ENCODE peak calls at places on chromosomes 16 and 17, in four cellular contexts. One of them, this sample, is unnamed.
A peak's percentile ranks its signal among the peaks of the same experiment; 100 is the strongest.

GRCh38 chr17:55722742-55723487 is at the start of gene TMEM100:
- DNase-seq in right lobe of liver: no peak
- DNase-seq in mesothelial cell of epicardium: no peak
- DNase-seq in astrocyte of the spinal cord: peak; percentile 84
- DNase-seq in this sample: no peak

GRCh38 chr17:31397256-31397939 is 5.9 kb downstream of the RAB11FIP4 start:
- DNase-seq in astrocyte of the spinal cord: no peak
- DNase-seq in mesothelial cell of epicardium: peak; percentile 32
- DNase-seq in right lobe of liver: peak; percentile 26
- DNase-seq in this sample: no peak

GRCh38 chr17:6936370-6937028 is 59.4 kb upstream of the ALOX12 start:
- DNase-seq in mesothelial cell of epicardium: no peak
- DNase-seq in astrocyte of the spinal cord: peak; percentile 1
- DNase-seq in right lobe of liver: no peak
- DNase-seq in this sample: no peak

GRCh38 chr17:73595068-73595865 is 49.0 kb downstream of the SDK2 start:
- DNase-seq in mesothelial cell of epicardium: peak; percentile 67
- DNase-seq in astrocyte of the spinal cord: no peak
- DNase-seq in right lobe of liver: no peak
- DNase-seq in this sample: peak; percentile 35

GRCh38 chr16:81901483-81901882 is 109.8 kb downstream of the SDR42E1 start:
- DNase-seq in right lobe of liver: no peak
- DNase-seq in mesothelial cell of epicardium: no peak
- DNase-seq in astrocyte of the spinal cord: peak; percentile 46
- DNase-seq in this sample: no peak

GRCh38 chr16:55832425-55832787 is 490 bp downstream of the CES1 start:
- DNase-seq in right lobe of liver: peak; percentile 49
- DNase-seq in astrocyte of the spinal cord: no peak
- DNase-seq in mesothelial cell of epicardium: peak; percentile 14
- DNase-seq in this sample: no peak

GRCh38 chr17:71633391-71633849 is 487.4 kb upstream of the SOX9 start:
- DNase-seq in mesothelial cell of epicardium: no peak
- DNase-seq in astrocyte of the spinal cord: peak; percentile 87
- DNase-seq in right lobe of liver: no peak
- DNase-seq in this sample: no peak

GRCh38 chr17:42107597-42108576 is 4.6 kb downstream of the DHX58 start:
- DNase-seq in right lobe of liver: peak; percentile 62
- DNase-seq in mesothelial cell of epicardium: peak; percentile 89
- DNase-seq in astrocyte of the spinal cord: peak; percentile 62
- DNase-seq in this sample: peak; percentile 94

GRCh38 chr17:78589885-78590284 is 12.7 kb upstream of the DNAH17 start:
- DNase-seq in astrocyte of the spinal cord: no peak
- DNase-seq in mesothelial cell of epicardium: no peak
- DNase-seq in right lobe of liver: no peak
- DNase-seq in this sample: no peak
- TF ChIP-seq CTCF in astrocyte of the spinal cord: no peak
- TF ChIP-seq CTCF in mesothelial cell of epicardium: no peak
- TF ChIP-seq CTCF in right lobe of liver: no peak
- TF ChIP-seq CTCF in this sample: no peak

GRCh38 chr17:13297198-13297597 is 279.4 kb upstream of the ELAC2 start:
- DNase-seq in astrocyte of the spinal cord: no peak
- DNase-seq in right lobe of liver: no peak
- DNase-seq in mesothelial cell of epicardium: no peak
- DNase-seq in this sample: no peak
- TF ChIP-seq CTCF in astrocyte of the spinal cord: no peak
- TF ChIP-seq CTCF in right lobe of liver: no peak
- TF ChIP-seq CTCF in mesothelial cell of epicardium: no peak
- TF ChIP-seq CTCF in this sample: no peak

DNA sequence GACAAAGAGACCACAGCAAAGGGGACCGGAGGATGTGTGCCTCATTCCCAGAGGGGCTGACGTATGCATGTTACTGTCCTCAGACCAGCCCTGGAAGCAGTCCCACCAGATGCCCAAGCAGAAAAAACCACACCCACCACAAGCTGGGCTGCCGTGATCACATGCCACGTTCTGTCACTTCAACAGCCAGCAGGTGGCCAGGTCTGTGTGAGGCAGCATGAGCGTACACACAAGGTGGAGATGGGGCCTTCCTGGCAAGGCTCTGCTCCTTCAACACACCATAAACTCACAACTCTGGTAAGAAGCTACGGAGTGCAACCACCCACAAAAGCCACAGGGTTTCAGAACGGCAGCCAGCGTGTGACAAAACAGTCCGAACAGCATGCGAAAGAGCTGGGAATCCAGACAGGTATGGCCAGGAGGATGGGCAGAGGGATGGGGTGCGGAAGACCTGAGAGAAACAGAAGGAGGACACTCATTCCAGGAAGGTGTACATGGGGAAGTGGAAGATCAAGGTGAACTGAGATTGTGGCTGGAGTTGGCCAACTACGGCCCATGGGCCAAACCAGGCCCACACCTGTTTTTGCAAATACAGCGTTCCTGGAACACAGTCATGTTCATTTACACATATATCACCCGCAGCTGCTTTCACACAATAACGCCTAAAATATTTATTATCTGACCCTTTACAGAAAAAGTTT is 27.9 kb downstream of the MBTPS1 start:
- DNase-seq in astrocyte of the spinal cord: no peak
- DNase-seq in mesothelial cell of epicardium: no peak
- DNase-seq in right lobe of liver: no peak
- DNase-seq in this sample: peak; percentile 35
- TF ChIP-seq CTCF in astrocyte of the spinal cord: no peak
- TF ChIP-seq CTCF in mesothelial cell of epicardium: no peak
- TF ChIP-seq CTCF in right lobe of liver: no peak
- TF ChIP-seq CTCF in this sample: no peak

GRCh38 chr17:68785565-68786486 is 169.4 kb downstream of the ABCA8 start:
- DNase-seq in right lobe of liver: no peak
- DNase-seq in mesothelial cell of epicardium: no peak
- DNase-seq in astrocyte of the spinal cord: no peak
- DNase-seq in this sample: no peak
- TF ChIP-seq CTCF in right lobe of liver: peak; percentile 28
- TF ChIP-seq CTCF in mesothelial cell of epicardium: no peak
- TF ChIP-seq CTCF in astrocyte of the spinal cord: no peak
- TF ChIP-seq CTCF in this sample: no peak